ENCODE peak calls at places on chromosomes 16 and 17, in six cellular contexts. One of them, this sample, is unnamed.

GRCh38 chr17:76009969-76010661 is 9.5 kb downstream of the CDK3 start:
- DNase-seq in endothelial cell of umbilical vein: no peak
- DNase-seq in GM12878: no peak
- DNase-seq in GM23338: no peak
- DNase-seq in HCT116: no peak
- DNase-seq in H1: no peak
- DNase-seq in this sample: no peak

GRCh38 chr17:59004338-59005111 is 102.2 kb downstream of the TRIM37 start:
- DNase-seq in HCT116: peak; percentile 59
- DNase-seq in endothelial cell of umbilical vein: peak; percentile 74
- DNase-seq in GM12878: peak; percentile 48
- DNase-seq in GM23338: peak; percentile 84
- DNase-seq in H1: peak; percentile 10
- DNase-seq in this sample: peak; percentile 51

GRCh38 chr17:2171725-2172446 is 117.0 kb downstream of the HIC1 start:
- DNase-seq in GM23338: peak; percentile 13
- DNase-seq in HCT116: no peak
- DNase-seq in GM12878: no peak
- DNase-seq in H1: no peak
- DNase-seq in endothelial cell of umbilical vein: peak; percentile 98
- DNase-seq in this sample: no peak

GRCh38 chr17:44084131-44084538 is 13.6 kb downstream of the G6PC3 start:
- DNase-seq in GM12878: no peak
- DNase-seq in H1: no peak
- DNase-seq in endothelial cell of umbilical vein: no peak
- DNase-seq in HCT116: no peak
- DNase-seq in GM23338: peak; percentile 86
- DNase-seq in this sample: no peak

GRCh38 chr16:69848635-69849545 is 86.8 kb downstream of the WWP2 start:
- DNase-seq in GM12878: no peak
- DNase-seq in GM23338: no peak
- DNase-seq in endothelial cell of umbilical vein: peak; percentile 94
- DNase-seq in HCT116: no peak
- DNase-seq in H1: no peak
- DNase-seq in this sample: no peak

GRCh38 chr17:49762148-49762941 is 1.6 kb downstream of the FAM117A start:
- DNase-seq in HCT116: no peak
- DNase-seq in GM23338: no peak
- DNase-seq in endothelial cell of umbilical vein: no peak
- DNase-seq in H1: no peak
- DNase-seq in GM12878: no peak
- DNase-seq in this sample: no peak

GRCh38 chr17:16052486-16052885 is 52.9 kb downstream of the TTC19 start:
- DNase-seq in endothelial cell of umbilical vein: no peak
- DNase-seq in GM12878: no peak
- DNase-seq in H1: no peak
- DNase-seq in HCT116: no peak
- DNase-seq in GM23338: no peak
- DNase-seq in this sample: no peak

GRCh38 chr17:2808367-2809335 is 12.4 kb downstream of the RAP1GAP2 start:
- DNase-seq in endothelial cell of umbilical vein: no peak
- DNase-seq in H1: no peak
- DNase-seq in HCT116: no peak
- DNase-seq in GM23338: no peak
- DNase-seq in GM12878: no peak
- DNase-seq in this sample: no peak

GRCh38 chr17:82658331-82658730 is 10.1 kb upstream of the WDR45B start:
- DNase-seq in GM12878: no peak
- DNase-seq in GM23338: no peak
- DNase-seq in HCT116: no peak
- DNase-seq in endothelial cell of umbilical vein: no peak
- DNase-seq in H1: no peak
- DNase-seq in this sample: no peak

GRCh38 chr16:55328611-55329569 is 4.9 kb downstream of the IRX6 start:
- DNase-seq in GM23338: peak; percentile 62
- DNase-seq in H1: no peak
- DNase-seq in GM12878: no peak
- DNase-seq in endothelial cell of umbilical vein: no peak
- DNase-seq in HCT116: no peak
- DNase-seq in this sample: no peak

GRCh38 chr16:3952342-3953131 is 72.0 kb upstream of the CREBBP start:
- DNase-seq in GM12878: no peak
- DNase-seq in H1: no peak
- DNase-seq in endothelial cell of umbilical vein: no peak
- DNase-seq in HCT116: no peak
- DNase-seq in GM23338: peak; percentile 25
- DNase-seq in this sample: no peak

GRCh38 chr16:29025218-29025617 is 40.4 kb downstream of the LAT start:
- DNase-seq in GM23338: no peak
- DNase-seq in HCT116: no peak
- DNase-seq in H1: no peak
- DNase-seq in endothelial cell of umbilical vein: no peak
- DNase-seq in GM12878: no peak
- DNase-seq in this sample: no peak

GRCh38 chr16:26391833-26392232 is 674.9 kb upstream of the C16orf82 start:
- DNase-seq in GM12878: no peak
- DNase-seq in endothelial cell of umbilical vein: no peak
- DNase-seq in HCT116: no peak
- DNase-seq in GM23338: peak; percentile 30
- DNase-seq in H1: no peak
- DNase-seq in this sample: no peak

GRCh38 chr17:2986925-2987324 is 76.5 kb downstream of the OR1D5 start:
- DNase-seq in GM23338: no peak
- DNase-seq in H1: no peak
- DNase-seq in GM12878: no peak
- DNase-seq in HCT116: no peak
- DNase-seq in endothelial cell of umbilical vein: no peak
- DNase-seq in this sample: no peak

GRCh38 chr16:81080233-81080632 is 3.2 kb upstream of the C16orf46 start:
- DNase-seq in endothelial cell of umbilical vein: no peak
- DNase-seq in H1: no peak
- DNase-seq in GM12878: no peak
- DNase-seq in HCT116: no peak
- DNase-seq in GM23338: no peak
- DNase-seq in this sample: no peak

GRCh38 chr17:38358586-38359513 is 7.2 kb downstream of the SOCS7 start:
- DNase-seq in endothelial cell of umbilical vein: no peak
- DNase-seq in GM12878: no peak
- DNase-seq in GM23338: no peak
- DNase-seq in H1: no peak
- DNase-seq in HCT116: no peak
- DNase-seq in this sample: no peak

GRCh38 chr16:56451753-56452689 is 667 bp downstream of the OGFOD1 start:
- DNase-seq in GM23338: peak; percentile 66
- DNase-seq in HCT116: peak; percentile 2
- DNase-seq in endothelial cell of umbilical vein: peak; percentile 54
- DNase-seq in H1: no peak
- DNase-seq in GM12878: no peak
- DNase-seq in this sample: no peak

GRCh38 chr16:12168054-12169018 is 191.8 kb downstream of the SNX29 start:
- DNase-seq in GM23338: no peak
- DNase-seq in endothelial cell of umbilical vein: no peak
- DNase-seq in HCT116: no peak
- DNase-seq in GM12878: no peak
- DNase-seq in H1: no peak
- DNase-seq in this sample: no peak

GRCh38 chr17:4789951-4790704 is 1.4 kb downstream of the GLTPD2 start:
- DNase-seq in GM12878: no peak
- DNase-seq in GM23338: peak; percentile 79
- DNase-seq in H1: no peak
- DNase-seq in endothelial cell of umbilical vein: peak; percentile 88
- DNase-seq in HCT116: peak; percentile 88
- DNase-seq in this sample: no peak
- TF ChIP-seq POLR2AphosphoS5 in GM12878: no peak
- TF ChIP-seq POLR2AphosphoS5 in GM23338: peak; percentile 47
- TF ChIP-seq POLR2AphosphoS5 in H1: no peak
- TF ChIP-seq POLR2AphosphoS5 in endothelial cell of umbilical vein: peak; percentile 81
- TF ChIP-seq POLR2AphosphoS5 in HCT116: peak; percentile 56
- TF ChIP-seq POLR2AphosphoS5 in this sample: no peak

GRCh38 chr17:14321980-14322776 is 21.3 kb downstream of the HS3ST3B1 start:
- DNase-seq in endothelial cell of umbilical vein: no peak
- DNase-seq in GM23338: no peak
- DNase-seq in GM12878: no peak
- DNase-seq in H1: no peak
- DNase-seq in HCT116: no peak
- DNase-seq in this sample: no peak
- H3K27ac ChIP-seq in endothelial cell of umbilical vein: no peak overlapping the region
- H3K27ac ChIP-seq in GM23338: no peak overlapping the region
- H3K27ac ChIP-seq in GM12878: no peak overlapping the region
- H3K27ac ChIP-seq in H1: no peak overlapping the region
- H3K27ac ChIP-seq in HCT116: no peak overlapping the region
- H3K27ac ChIP-seq in this sample: no peak overlapping the region

GRCh38 chr16:85304337-85304736 is 192.1 kb upstream of the CIBAR2 start:
- DNase-seq in endothelial cell of umbilical vein: no peak
- DNase-seq in HCT116: no peak
- DNase-seq in GM12878: no peak
- DNase-seq in H1: no peak
- DNase-seq in GM23338: no peak
- DNase-seq in this sample: no peak

GRCh38 chr16:85302018-85302847 is 190.0 kb upstream of the CIBAR2 start:
- DNase-seq in H1: no peak
- DNase-seq in GM23338: no peak
- DNase-seq in GM12878: no peak
- DNase-seq in HCT116: peak; percentile 31
- DNase-seq in endothelial cell of umbilical vein: no peak
- DNase-seq in this sample: no peak

GRCh38 chr16:85301171-85301690 is 189.0 kb upstream of the CIBAR2 start:
- DNase-seq in GM12878: no peak
- DNase-seq in HCT116: no peak
- DNase-seq in GM23338: no peak
- DNase-seq in endothelial cell of umbilical vein: no peak
- DNase-seq in H1: no peak
- DNase-seq in this sample: no peak

GRCh38 chr16:85302848-85303353 is 190.6 kb upstream of the CIBAR2 start:
- DNase-seq in GM12878: no peak
- DNase-seq in endothelial cell of umbilical vein: no peak
- DNase-seq in HCT116: no peak
- DNase-seq in GM23338: no peak
- DNase-seq in H1: no peak
- DNase-seq in this sample: no peak

DNA sequence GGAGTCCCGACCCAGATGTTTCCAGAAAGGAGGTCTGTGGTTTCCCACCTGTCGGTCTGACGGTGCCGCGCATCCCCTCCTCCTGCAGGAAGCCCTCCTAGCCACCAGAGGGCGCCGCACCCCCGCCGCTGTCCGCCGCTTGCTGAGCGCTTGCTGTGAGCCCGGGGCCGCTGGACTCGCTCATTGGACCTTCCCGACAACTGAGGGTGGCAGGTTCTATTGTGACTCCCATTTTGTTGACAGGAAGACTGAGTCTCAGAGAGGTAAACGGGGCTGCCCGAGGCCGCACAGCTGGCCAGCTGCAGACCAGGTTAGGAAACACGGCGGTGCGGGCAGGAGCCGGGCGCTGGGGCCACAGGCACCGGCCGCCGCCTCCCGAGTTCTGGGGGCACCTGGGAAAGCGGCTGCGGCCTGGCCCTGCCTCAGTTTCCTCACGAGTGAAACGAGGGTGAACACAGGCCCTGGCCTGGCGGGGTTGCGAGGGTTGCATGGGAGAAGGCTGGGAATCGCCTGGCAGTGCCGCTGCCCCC is 191.1 kb upstream of the CIBAR2 start:
- DNase-seq in HCT116: peak; percentile 65
- DNase-seq in endothelial cell of umbilical vein: peak; percentile 44
- DNase-seq in GM23338: peak; percentile 75
- DNase-seq in H1: no peak
- DNase-seq in GM12878: no peak
- DNase-seq in this sample: no peak
- TF ChIP-seq EZH2 in HCT116: no peak
- TF ChIP-seq EZH2 in endothelial cell of umbilical vein: no peak
- TF ChIP-seq EZH2 in GM23338: no peak
- TF ChIP-seq EZH2 in H1: no peak
- TF ChIP-seq EZH2 in GM12878: no peak
- TF ChIP-seq EZH2 in this sample: no peak

GRCh38 chr16:1491327-1491726 is 1.8 kb upstream of the TELO2 start:
- DNase-seq in GM23338: peak; percentile 46
- DNase-seq in H1: no peak
- DNase-seq in HCT116: no peak
- DNase-seq in endothelial cell of umbilical vein: no peak
- DNase-seq in GM12878: no peak
- DNase-seq in this sample: no peak
- TF ChIP-seq POLR2AphosphoS5 in GM23338: no peak
- TF ChIP-seq POLR2AphosphoS5 in H1: no peak
- TF ChIP-seq POLR2AphosphoS5 in HCT116: no peak
- TF ChIP-seq POLR2AphosphoS5 in endothelial cell of umbilical vein: no peak
- TF ChIP-seq POLR2AphosphoS5 in GM12878: no peak
- TF ChIP-seq POLR2AphosphoS5 in this sample: no peak

GRCh38 chr17:67576471-67576870 is 141.3 kb upstream of the NOL11 start:
- DNase-seq in GM12878: no peak
- DNase-seq in GM23338: no peak
- DNase-seq in HCT116: no peak
- DNase-seq in endothelial cell of umbilical vein: no peak
- DNase-seq in H1: no peak
- DNase-seq in this sample: no peak
- H3K27ac ChIP-seq in GM12878: peak overlapping the region; percentile 88
- H3K27ac ChIP-seq in GM23338: no peak overlapping the region
- H3K27ac ChIP-seq in HCT116: no peak overlapping the region
- H3K27ac ChIP-seq in endothelial cell of umbilical vein: no peak overlapping the region
- H3K27ac ChIP-seq in H1: no peak overlapping the region
- H3K27ac ChIP-seq in this sample: no peak overlapping the region

GRCh38 chr17:48542956-48543853 is 1.7 kb downstream of the HOXB2 start:
- DNase-seq in HCT116: no peak
- DNase-seq in H1: no peak
- DNase-seq in endothelial cell of umbilical vein: peak; percentile 61
- DNase-seq in GM23338: peak; percentile 72
- DNase-seq in GM12878: no peak
- DNase-seq in this sample: no peak
- TF ChIP-seq EZH2 in HCT116: no peak
- TF ChIP-seq EZH2 in H1: peak; percentile 99
- TF ChIP-seq EZH2 in endothelial cell of umbilical vein: no peak
- TF ChIP-seq EZH2 in GM23338: peak; percentile 99
- TF ChIP-seq EZH2 in GM12878: no peak
- TF ChIP-seq EZH2 in this sample: no peak

This sample was measured in SK-N-MC.